ENCODE peak calls at places on chromosome 9, in six cellular contexts. H, E, Q, I, B and X are unnamed samples.

GRCh38 chr9:108631890-108632289 is 223.9 kb downstream of the ACTL7B start:
- DNase-seq in B (no peak), E (no peak), Q (no peak), I (no peak), H (no peak), X (no peak)

GRCh38 chr9:73179594-73179993 is 27.9 kb downstream of the ANXA1 start:
- DNase-seq in I (no peak), B (no peak), H (no peak), Q (no peak), E (peak), X (no peak)

GRCh38 chr9:36499156-36499886 is 73.4 kb upstream of the MELK start:
- DNase-seq in I (no peak), Q (no peak), H (no peak), E (no peak), B (no peak), X (peak)

GRCh38 chr9:116247284-116247683 is 93.7 kb downstream of the PAPPA start:
- DNase-seq in H (no peak), E (no peak), I (no peak), Q (no peak), B (no peak), X (no peak)

GRCh38 chr9:80191108-80191507 is 619.3 kb downstream of the TLE4 start:
- DNase-seq in I (peak), H (no peak), B (no peak), Q (no peak), E (no peak), X (no peak)

GRCh38 chr9:105216440-105217178 is 27.8 kb upstream of the SLC44A1 start:
- DNase-seq in Q (no peak), H (no peak), E (no peak), B (peak), I (peak), X (no peak)

GRCh38 chr9:129803679-129804065 is 688 bp downstream of the TOR1B start:
- DNase-seq in B (no peak), I (peak), E (no peak), H (no peak), Q (no peak), X (no peak)

GRCh38 chr9:84285381-84285780 is 55.2 kb downstream of the SLC28A3 start:
- DNase-seq in B (no peak), E (no peak), H (peak), I (no peak), Q (no peak), X (no peak)

GRCh38 chr9:76067693-76068092 is 177.2 kb downstream of the PCSK5 start:
- DNase-seq in E (no peak), B (no peak), I (no peak), Q (no peak), H (no peak), X (no peak)

GRCh38 chr9:133692364-133692985 is 45.7 kb downstream of the SARDH start:
- DNase-seq in I (no peak), Q (no peak), B (no peak), H (no peak), E (no peak), X (no peak)

GRCh38 chr9:111926421-111926875 is 29.8 kb downstream of the UGCG start:
- DNase-seq in B (peak), H (peak), Q (peak), E (no peak), I (no peak), X (no peak)

GRCh38 chr9:74920944-74921626 is 31.6 kb downstream of the C9orf40 start:
- DNase-seq in H (no peak), B (no peak), Q (no peak), I (no peak), E (no peak), X (no peak)

GRCh38 chr9:1918642-1919041 is 96.5 kb upstream of the SMARCA2 start:
- DNase-seq in H (no peak), Q (no peak), B (no peak), E (no peak), I (no peak), X (no peak)

GRCh38 chr9:91197232-91198181 is 164.2 kb downstream of the AUH start:
- DNase-seq in H (no peak), B (peak), I (peak), E (peak), Q (no peak), X (no peak)

GRCh38 chr9:121681404-121681803 is 30.0 kb downstream of the DAB2IP start:
- DNase-seq in H (no peak), B (no peak), Q (no peak), E (no peak), I (no peak), X (no peak)

GRCh38 chr9:137432687-137433348 is 8.3 kb downstream of the ENTPD8 start:
- DNase-seq in E (no peak), B (no peak), I (no peak), Q (no peak), H (no peak), X (no peak)

GRCh38 chr9:28651050-28651722 is 1077.9 kb upstream of the C9orf72 start:
- DNase-seq in I (no peak), Q (no peak), H (no peak), B (no peak), E (no peak), X (no peak)

GRCh38 chr9:128550770-128551651 is 1.4 kb upstream of the SPTAN1 start:
- DNase-seq in B (no peak), Q (no peak), I (peak), H (no peak), E (no peak), X (no peak)

GRCh38 chr9:6641073-6641455 is 4.5 kb downstream of the GLDC start:
- DNase-seq in I (no peak), E (no peak), H (no peak), Q (no peak), B (no peak), X (no peak)

GRCh38 chr9:6641561-6641960 is 4.0 kb downstream of the GLDC start:
- DNase-seq in H (no peak), E (no peak), B (no peak), I (no peak), Q (no peak), X (no peak)

GRCh38 chr9:6641961-6642360 is 3.6 kb downstream of the GLDC start:
- DNase-seq in Q (no peak), H (no peak), B (no peak), I (no peak), E (no peak), X (no peak)

GRCh38 chr9:6640268-6641072 is 5.1 kb downstream of the GLDC start:
- DNase-seq in H (no peak), B (no peak), Q (no peak), E (no peak), I (no peak), X (no peak)

GRCh38 chr9:6639622-6640021 is 5.9 kb downstream of the GLDC start:
- DNase-seq in H (peak), B (no peak), Q (no peak), E (no peak), I (no peak), X (no peak)
- TF ChIP-seq CTCF in H (no peak), B (no peak), Q (no peak), E (no peak), I (no peak), X (no peak)

GRCh38 chr9:87116492-87116891 is 169.2 kb upstream of the GAS1 start:
- DNase-seq in H (no peak), B (no peak), I (no peak), E (no peak), Q (no peak), X (no peak)
- TF ChIP-seq CTCF in H (no peak), B (no peak), I (no peak), E (no peak), Q (no peak), X (no peak)

GRCh38 chr9:86487222-86487841 is 133.1 kb upstream of the TUT7 start:
- DNase-seq in Q (no peak), E (peak), B (no peak), H (peak), I (peak), X (no peak)
- TF ChIP-seq CTCF in Q (peak), E (peak), B (peak), H (peak), I (peak), X (peak)

DNA sequence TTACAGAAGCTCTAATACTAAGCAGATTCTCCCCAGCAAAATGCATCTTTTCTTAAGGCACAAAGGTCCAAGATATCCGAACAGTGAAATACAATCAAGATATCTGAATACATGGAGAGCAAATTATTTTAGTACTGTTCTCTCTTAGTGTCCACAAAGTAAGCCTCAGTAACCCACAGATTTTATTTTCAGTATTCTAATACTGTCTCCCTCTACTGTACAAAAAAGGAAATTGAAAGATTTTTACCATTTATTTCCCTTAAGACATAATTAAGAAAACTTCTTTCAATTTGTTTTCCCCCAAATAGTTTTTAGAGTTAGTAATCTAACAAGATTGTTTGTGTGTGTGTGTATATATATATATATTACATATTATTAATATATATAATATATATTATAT is 24.7 kb upstream of the NOL6 start:
- DNase-seq in H (peak), B (no peak), Q (no peak), I (peak), E (no peak), X (no peak)
- TF ChIP-seq CTCF in H (no peak), B (no peak), Q (peak), I (peak), E (peak), X (peak)

GRCh38 chr9:131872006-131872405 is 132.1 kb upstream of the RAPGEF1 start:
- DNase-seq in Q (no peak), E (no peak), I (no peak), H (no peak), B (no peak), X (no peak)
- TF ChIP-seq CTCF in Q (no peak), E (peak), I (peak), H (no peak), B (no peak), X (no peak)

DNA sequence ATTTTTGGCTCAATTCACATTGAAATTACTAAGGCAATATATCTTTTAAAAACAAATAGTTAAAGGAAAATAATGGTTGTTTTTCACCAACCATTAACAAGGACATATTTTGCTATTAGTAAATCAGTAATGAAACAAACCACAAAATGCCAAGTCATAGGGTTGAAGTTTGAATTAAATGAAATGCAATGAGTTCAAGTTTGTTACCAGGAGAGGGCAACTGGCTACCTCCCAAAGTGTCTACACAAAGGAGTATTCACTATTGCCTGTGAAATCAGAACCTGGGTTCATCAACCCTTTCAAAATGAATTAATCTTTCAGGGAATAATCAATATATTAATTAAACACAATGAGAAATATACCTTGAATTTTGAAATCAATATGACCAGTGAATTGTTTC is 138.4 kb upstream of the DMRTA1 start:
- DNase-seq in Q (no peak), I (no peak), B (no peak), H (no peak), E (no peak), X (no peak)
- TF ChIP-seq CTCF in Q (no peak), I (no peak), B (no peak), H (no peak), E (no peak), X (peak)

GRCh38 chr9:92563701-92564100 is 27.9 kb upstream of the ECM2 start:
- DNase-seq in I (peak), B (no peak), Q (no peak), H (no peak), E (no peak), X (no peak)
- TF ChIP-seq CTCF in I (no peak), B (no peak), Q (no peak), H (no peak), E (no peak), X (no peak)

GRCh38 chr9:135400496-135400895 is 79.1 kb upstream of the PPP1R26 start:
- DNase-seq in I (no peak), H (no peak), E (no peak), B (no peak), Q (no peak), X (no peak)

GRCh38 chr9:135402048-135402738 is 77.4 kb upstream of the PPP1R26 start:
- DNase-seq in I (no peak), E (no peak), Q (no peak), H (no peak), B (no peak), X (no peak)

GRCh38 chr9:135402739-135403695 is 76.6 kb upstream of the PPP1R26 start:
- DNase-seq in E (no peak), I (no peak), Q (no peak), H (no peak), B (no peak), X (no peak)

GRCh38 chr9:135399000-135399649 is 80.5 kb upstream of the PPP1R26 start:
- DNase-seq in I (no peak), Q (no peak), H (no peak), B (no peak), E (no peak), X (no peak)

DNA sequence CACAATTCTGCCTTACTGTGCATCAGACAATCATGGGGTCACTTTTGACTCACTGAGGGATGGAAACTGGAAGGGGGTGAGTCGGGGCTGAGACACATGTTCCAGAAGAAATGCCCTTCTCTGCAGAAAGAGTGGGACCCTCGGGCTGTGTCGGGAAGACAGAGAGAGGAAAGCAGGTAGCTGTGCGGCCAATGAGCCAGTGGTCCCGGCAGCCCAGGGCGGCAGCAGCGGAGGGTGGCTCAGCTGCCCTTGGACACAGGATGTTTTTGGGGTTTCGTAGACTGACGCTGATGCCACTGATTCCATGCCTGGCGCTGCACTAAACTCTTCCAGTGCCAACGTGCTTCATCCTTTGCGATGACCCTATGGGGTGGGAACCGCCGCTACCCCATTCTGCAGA is 78.4 kb upstream of the PPP1R26 start:
- DNase-seq in I (no peak), B (no peak), H (no peak), E (no peak), Q (no peak), X (no peak)
- TF ChIP-seq CTCF in I (no peak), B (no peak), H (no peak), E (no peak), Q (no peak), X (no peak)